ENCODE peak calls at places on chromosome 2, in five cellular contexts. J, S, V, R and N are unnamed samples.

GRCh38 chr2:230871361-230872150 is 6.8 kb downstream of the ITM2C start:
- DNase-seq in J (no peak), S (no peak), V (no peak), R (no peak), N (no peak)

GRCh38 chr2:239441261-239441701 is 40.5 kb upstream of the HDAC4 start:
- DNase-seq in J (no peak), S (no peak), V (no peak), R (no peak), N (no peak)

GRCh38 chr2:119914266-119914665 is 98.6 kb upstream of the EPB41L5 start:
- DNase-seq in J (no peak), S (no peak), V (no peak), R (no peak), N (no peak)

GRCh38 chr2:161273038-161273760 is 35.0 kb upstream of the PSMD14 start:
- DNase-seq in J (peak; percentile 20), S (no peak), V (no peak), R (peak; percentile 72), N (no peak)

GRCh38 chr2:191053256-191053655 is 39.3 kb upstream of the STAT1 start:
- DNase-seq in J (no peak), S (no peak), V (no peak), R (no peak), N (no peak)

GRCh38 chr2:223114917-223115316 is 62.9 kb downstream of the KCNE4 start:
- DNase-seq in J (no peak), S (no peak), V (no peak), R (no peak), N (no peak)

GRCh38 chr2:70851704-70852103 is 16.1 kb upstream of the CD207 start:
- DNase-seq in J (no peak), S (no peak), V (no peak), R (no peak), N (peak; percentile 25)

GRCh38 chr2:227163445-227163997 is 484 bp downstream of the COL4A4 start:
- DNase-seq in J (no peak), S (peak; percentile 68), V (no peak), R (no peak), N (peak; percentile 18)

GRCh38 chr2:188176626-188177025 is 115.0 kb upstream of the GULP1 start:
- DNase-seq in J (no peak), S (no peak), V (no peak), R (no peak), N (no peak)

GRCh38 chr2:153808675-153809074 is 63.0 kb upstream of the GALNT13 start:
- DNase-seq in J (no peak), S (no peak), V (no peak), R (no peak), N (no peak)

GRCh38 chr2:139296672-139297209 is 516.6 kb upstream of the NXPH2 start:
- DNase-seq in J (no peak), S (no peak), V (no peak), R (no peak), N (no peak)

GRCh38 chr2:181955010-181955409 is 30.6 kb upstream of the PPP1R1C start:
- DNase-seq in J (no peak), S (no peak), V (no peak), R (peak; percentile 88), N (no peak)

GRCh38 chr2:205117125-205117524 is 565.2 kb upstream of the NRP2 start:
- DNase-seq in J (no peak), S (no peak), V (no peak), R (no peak), N (no peak)

DNA sequence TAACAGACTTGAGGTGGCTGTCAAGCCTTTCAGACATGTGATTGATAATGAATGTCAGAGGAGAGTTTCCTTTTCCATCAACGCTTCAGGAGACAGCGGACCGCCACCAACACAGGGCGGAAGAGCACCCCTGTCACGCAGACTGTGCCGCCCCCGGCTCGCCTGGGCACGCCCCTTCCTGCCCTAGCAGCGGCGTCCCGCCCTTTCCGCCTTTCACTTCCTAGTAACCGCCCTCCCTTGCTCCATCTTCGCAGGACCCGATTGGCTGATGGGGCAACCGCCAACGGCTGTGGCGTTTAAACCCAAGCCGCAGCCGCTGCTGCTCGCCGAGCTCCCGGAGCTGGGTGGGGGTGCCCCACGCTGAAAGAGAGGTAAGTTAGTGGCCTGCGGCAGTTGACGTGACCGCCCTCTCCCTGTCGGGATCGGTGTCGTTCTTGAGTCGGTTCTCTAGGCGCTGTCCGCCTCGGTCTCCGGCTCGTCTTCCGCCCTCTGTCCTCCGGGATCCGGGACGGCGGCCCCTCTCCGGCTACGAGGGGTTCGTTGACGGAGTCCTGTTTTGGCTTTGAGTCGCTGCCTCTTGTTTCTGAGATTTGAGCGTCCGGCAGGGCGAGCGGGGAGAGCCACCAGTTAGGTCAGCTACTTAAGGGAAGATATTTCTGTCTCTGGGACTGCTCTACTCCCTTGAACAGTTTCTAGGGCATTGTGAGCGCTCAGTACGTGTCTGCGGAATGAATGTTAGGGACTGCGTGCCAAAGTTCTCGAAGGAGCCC is at the start of gene SGO2:
- DNase-seq in J (peak; percentile 92), S (peak; percentile 93), V (peak; percentile 88), R (peak; percentile 95), N (peak; percentile 86)
- TF ChIP-seq POLR2A in J (no peak), S (peak; percentile 54), V (peak; percentile 54), R (peak; percentile 90), N (peak; percentile 87)

GRCh38 chr2:99403524-99403923 is 66.3 kb downstream of the EIF5B start:
- DNase-seq in J (no peak), S (no peak), V (no peak), R (no peak), N (no peak)

GRCh38 chr2:99404039-99404799 is 67.0 kb downstream of the EIF5B start:
- DNase-seq in J (no peak), S (no peak), V (no peak), R (no peak), N (no peak)

GRCh38 chr2:99403084-99403483 is 65.9 kb downstream of the EIF5B start:
- DNase-seq in J (no peak), S (no peak), V (no peak), R (no peak), N (no peak)

GRCh38 chr2:99406137-99406536 is 68.9 kb downstream of the EIF5B start:
- DNase-seq in J (no peak), S (no peak), V (no peak), R (no peak), N (no peak)

GRCh38 chr2:99404800-99405669 is 67.8 kb downstream of the EIF5B start:
- DNase-seq in J (no peak), S (no peak), V (no peak), R (no peak), N (no peak)
- TF ChIP-seq POLR2A in J (no peak), S (no peak), V (no peak), R (peak; percentile 36), N (no peak)

DNA sequence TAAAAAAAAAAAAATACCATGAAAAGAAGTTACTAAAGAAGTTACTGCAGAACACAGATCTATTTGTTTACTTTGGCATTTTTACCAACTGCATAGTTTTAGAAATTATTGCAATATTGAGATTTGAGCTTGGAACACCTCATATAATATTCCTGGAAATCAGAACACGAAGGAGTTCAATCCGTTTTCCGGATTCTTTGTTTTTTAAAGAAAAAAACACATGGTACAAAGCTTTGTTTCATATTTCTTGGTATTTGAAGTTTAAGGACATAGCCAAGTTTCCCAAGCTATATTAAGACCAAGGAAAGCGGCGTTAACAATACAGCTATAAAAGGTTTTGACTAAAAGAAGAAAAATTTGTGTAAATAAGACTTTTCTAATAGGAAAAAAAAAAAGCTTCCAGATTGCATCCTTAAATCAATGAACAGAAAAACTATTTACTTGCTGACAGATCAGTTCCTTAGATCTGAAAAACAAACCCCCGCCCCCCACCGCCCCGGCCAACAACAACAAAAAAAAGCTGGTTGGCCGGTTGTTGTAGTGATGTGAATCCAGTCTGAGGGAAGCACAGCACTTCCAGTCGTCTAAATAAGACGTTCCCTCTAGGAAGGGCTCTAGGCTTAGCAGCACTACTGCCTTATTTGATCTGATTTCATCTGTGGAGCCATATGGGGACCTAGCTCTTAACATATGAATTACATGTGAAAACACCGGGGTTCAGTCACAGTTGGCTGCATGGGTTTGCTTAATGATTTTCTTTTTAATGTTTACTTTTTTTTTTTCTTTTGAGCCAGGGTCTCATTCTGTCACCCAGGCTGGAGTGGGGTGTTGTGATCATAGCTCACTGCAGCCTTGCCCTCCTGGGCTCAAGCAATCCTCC is 2.5 kb upstream of the RHOB start:
- DNase-seq in J (no peak), S (peak; percentile 60), V (no peak), R (peak; percentile 92), N (no peak)
- TF ChIP-seq POLR2A in J (no peak), S (peak; percentile 81), V (no peak), R (no peak), N (no peak)

GRCh38 chr2:235049069-235049468 is 97.3 kb downstream of the SH3BP4 start:
- DNase-seq in J (no peak), S (no peak), V (no peak), R (no peak), N (no peak)

GRCh38 chr2:235047171-235048160 is 95.6 kb downstream of the SH3BP4 start:
- DNase-seq in J (no peak), S (no peak), V (no peak), R (no peak), N (no peak)

GRCh38 chr2:235049719-235050118 is 97.9 kb downstream of the SH3BP4 start:
- DNase-seq in J (no peak), S (no peak), V (no peak), R (no peak), N (no peak)

GRCh38 chr2:235046561-235046960 is 94.7 kb downstream of the SH3BP4 start:
- DNase-seq in J (no peak), S (no peak), V (no peak), R (no peak), N (no peak)

DNA sequence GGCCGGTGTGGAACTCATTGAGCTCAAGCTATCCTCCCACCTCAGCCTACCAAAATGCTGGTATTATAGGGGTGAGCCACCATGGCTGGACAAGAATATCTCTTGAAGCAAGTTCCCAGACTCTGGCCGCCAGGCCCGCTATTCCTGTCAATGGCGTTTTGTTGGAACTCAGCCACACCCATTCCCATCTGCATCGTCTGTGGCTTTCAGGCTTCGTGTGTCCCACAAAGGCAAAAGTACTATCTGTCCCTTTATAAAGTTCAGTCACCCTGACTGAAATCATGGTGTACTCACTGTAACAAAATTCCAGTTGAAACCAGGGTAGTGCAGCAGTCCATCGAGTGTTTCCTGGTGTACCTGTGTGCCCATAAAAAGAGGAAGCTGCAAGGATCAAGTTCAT is 96.7 kb downstream of the SH3BP4 start:
- DNase-seq in J (no peak), S (peak; percentile 33), V (no peak), R (no peak), N (no peak)
- TF ChIP-seq POLR2A in J (no peak), S (no peak), V (no peak), R (no peak), N (no peak)

GRCh38 chr2:53362934-53363333 is 404.7 kb upstream of the CHAC2 start:
- DNase-seq in J (no peak), S (no peak), V (no peak), R (no peak), N (no peak)
- TF ChIP-seq POLR2A in J (no peak), S (no peak), V (no peak), R (no peak), N (no peak)